ENCODE peak calls at places on chromosomes 2 and 18, in ten cellular contexts. E is naive thymus-derived CD4-positive, alpha-beta T cell; Z is left lung; L is CD4-positive, alpha-beta T cell; Y is lower lobe of right lung; G is CD8-positive, alpha-beta T cell; D is left cardiac atrium; J is body of pancreas; P is activated CD8-positive, alpha-beta memory T cell treated with anti-CD3 and anti-CD28 coated beads, Interleukin-2, amount 10 ng/mL, durations not matched to agents 7 days and 5 days; U is thoracic aorta. A is an unnamed sample.

GRCh38 chr2:73736855-73737779 is at the start of gene TPRKB:
- ATAC-seq in E (peak; percentile 99), L (peak; percentile 93), Y (peak; percentile 100), P (peak; percentile 97), J (peak; percentile 100), U (peak; percentile 82), G (peak; percentile 95), Z (peak; percentile 100), D (peak; percentile 100), A (peak; percentile 99)

GRCh38 chr18:8938817-8939216 is 163.7 kb upstream of the NDUFV2 start:
- ATAC-seq in D (no peak), Z (no peak), P (no peak), J (no peak), G (no peak), L (no peak), E (no peak), U (no peak), Y (no peak), A (peak; percentile 65)

GRCh38 chr2:11270891-11271290 is 73.5 kb downstream of the ROCK2 start:
- ATAC-seq in P (no peak), Z (peak; percentile 42), D (no peak), U (no peak), G (no peak), J (no peak), L (no peak), Y (peak; percentile 19), E (no peak), A (no peak)

GRCh38 chr2:160700415-160700814 is 206.8 kb upstream of the RBMS1 start:
- ATAC-seq in Z (no peak), G (no peak), D (no peak), L (no peak), Y (no peak), E (no peak), P (no peak), J (no peak), U (no peak), A (peak; percentile 54)

GRCh38 chr18:78144669-78145068 is 834.9 kb upstream of the SALL3 start:
- ATAC-seq in D (no peak), Z (peak; percentile 94), E (no peak), U (no peak), G (no peak), P (no peak), L (no peak), Y (peak; percentile 84), J (no peak), A (no peak)

GRCh38 chr2:233480490-233481202 is 85.9 kb downstream of the USP40 start:
- ATAC-seq in P (no peak), Y (peak; percentile 82), L (no peak), U (no peak), D (peak; percentile 12), J (no peak), E (peak; percentile 8), G (no peak), Z (peak; percentile 77), A (peak; percentile 15)

GRCh38 chr18:42275138-42275535 is 320.1 kb downstream of the PIK3C3 start:
- ATAC-seq in P (no peak), J (no peak), G (no peak), U (no peak), Y (no peak), L (no peak), Z (no peak), D (no peak), E (no peak), A (no peak)

GRCh38 chr18:43049021-43049420 is 66.5 kb downstream of the RIT2 start:
- ATAC-seq in P (no peak), L (no peak), D (peak; percentile 57), U (no peak), J (no peak), Y (peak; percentile 24), Z (peak; percentile 25), E (no peak), G (no peak), A (no peak)

GRCh38 chr2:12544221-12544558 is 172.5 kb upstream of the TRIB2 start:
- ATAC-seq in E (no peak), L (no peak), U (no peak), P (no peak), D (no peak), G (no peak), J (no peak), Y (no peak), Z (no peak), A (no peak)

GRCh38 chr2:228681426-228681825 is 499.9 kb upstream of the SPHKAP start:
- ATAC-seq in J (peak; percentile 64), D (peak; percentile 50), G (no peak), U (peak; percentile 34), Z (peak; percentile 96), L (no peak), P (no peak), E (no peak), Y (peak; percentile 81), A (peak; percentile 83)

GRCh38 chr2:240568678-240569522 is 616 bp downstream of the RNPEPL1 start:
- ATAC-seq in Z (peak; percentile 1), G (peak; percentile 3), L (peak; percentile 2), E (peak; percentile 18), J (peak; percentile 59), U (peak; percentile 25), P (peak; percentile 3), Y (peak; percentile 6), D (peak; percentile 29), A (no peak)

GRCh38 chr2:71634571-71634970 is 181.2 kb downstream of the DYSF start:
- ATAC-seq in Y (no peak), U (no peak), J (no peak), L (no peak), G (no peak), P (no peak), D (no peak), Z (peak; percentile 37), E (no peak), A (no peak)

GRCh38 chr2:134724341-134724740 is 5.5 kb upstream of the TMEM163 start:
- ATAC-seq in P (no peak), D (no peak), Z (no peak), G (no peak), L (no peak), Y (no peak), J (no peak), E (no peak), U (no peak), A (no peak)

GRCh38 chr2:28424799-28425492 is 32.3 kb downstream of the FOSL2 start:
- ATAC-seq in Y (no peak), J (no peak), P (peak; percentile 54), E (peak; percentile 33), D (no peak), Z (no peak), G (peak; percentile 20), L (no peak), U (no peak), A (no peak)

GRCh38 chr2:36960005-36960675 is 6.2 kb downstream of the STRN start:
- ATAC-seq in U (no peak), Y (no peak), Z (no peak), J (no peak), D (no peak), L (no peak), P (no peak), E (no peak), G (no peak), A (peak; percentile 76)

GRCh38 chr2:57397550-57398360 is 648.9 kb upstream of the VRK2 start:
- ATAC-seq in P (no peak), Y (no peak), Z (no peak), U (no peak), D (no peak), G (no peak), E (no peak), L (no peak), J (no peak), A (no peak)

GRCh38 chr2:43737097-43737854 is 36.6 kb upstream of the DYNC2LI1 start:
- ATAC-seq in G (no peak), D (peak; percentile 50), P (no peak), E (no peak), Y (peak; percentile 37), Z (peak; percentile 48), L (no peak), U (peak; percentile 85), J (no peak), A (peak; percentile 94)

GRCh38 chr2:170142502-170142901 is 35.4 kb upstream of the MYO3B start:
- ATAC-seq in Z (no peak), J (no peak), P (no peak), L (no peak), D (no peak), Y (no peak), G (no peak), E (no peak), U (no peak), A (peak; percentile 74)

GRCh38 chr18:3015203-3015590 is 2.3 kb upstream of the LPIN2 start:
- ATAC-seq in Z (peak; percentile 31), Y (peak; percentile 51), G (no peak), J (no peak), P (no peak), U (no peak), L (no peak), E (no peak), D (no peak), A (peak; percentile 63)

GRCh38 chr2:207328944-207329386 is 163.2 kb upstream of the KLF7 start:
- ATAC-seq in G (no peak), U (no peak), Y (no peak), D (no peak), L (no peak), P (no peak), Z (no peak), J (no peak), E (no peak), A (no peak)

GRCh38 chr18:841647-842370 is 29.8 kb upstream of the YES1 start:
- ATAC-seq in P (no peak), Y (no peak), Z (no peak), D (no peak), E (no peak), L (no peak), U (no peak), J (no peak), G (no peak), A (no peak)

GRCh38 chr2:12890071-12890470 is 173.3 kb downstream of the TRIB2 start:
- ATAC-seq in G (no peak), E (no peak), J (no peak), D (no peak), Y (no peak), Z (no peak), U (no peak), P (no peak), L (no peak), A (no peak)

GRCh38 chr2:138016703-138017102 is 52.4 kb downstream of the HNMT start:
- ATAC-seq in Z (no peak), E (no peak), D (no peak), L (no peak), P (no peak), U (no peak), J (no peak), Y (no peak), G (no peak), A (no peak)

GRCh38 chr2:100004348-100004884 is 138.0 kb downstream of the AFF3 start:
- ATAC-seq in L (no peak), G (no peak), U (no peak), P (no peak), D (no peak), Z (no peak), Y (no peak), E (no peak), J (no peak), A (no peak)

GRCh38 chr2:237210297-237210696 is 124.6 kb downstream of the COPS8 start:
- ATAC-seq in Y (no peak), D (peak; percentile 12), U (no peak), P (no peak), E (no peak), Z (no peak), G (no peak), L (no peak), J (no peak), A (no peak)

GRCh38 chr2:45724329-45724728 is 72.9 kb downstream of the PRKCE start:
- ATAC-seq in P (no peak), G (no peak), D (no peak), E (no peak), J (no peak), Z (peak; percentile 59), Y (peak; percentile 58), L (no peak), U (no peak), A (no peak)

GRCh38 chr2:46873632-46874068 is 42.0 kb downstream of the MCFD2 start:
- ATAC-seq in Y (peak; percentile 22), E (peak; percentile 58), U (peak; percentile 56), P (peak; percentile 56), Z (peak; percentile 78), D (peak; percentile 34), G (no peak), L (no peak), J (peak; percentile 41), A (peak; percentile 94)

GRCh38 chr2:169933124-169933711 is 106.0 kb downstream of the UBR3 start:
- ATAC-seq in D (no peak), E (no peak), J (peak; percentile 47), Z (peak; percentile 66), P (peak; percentile 60), G (no peak), Y (no peak), L (peak; percentile 49), U (no peak), A (peak; percentile 86)

A was measured in SK-N-SH treated with all-trans-retinoic acid at 6 μM for 48 hours.